ENCODE peak calls at places on chromosome 2, in four cellular contexts. One of them, this sample, is unnamed.
A peak's percentile ranks its signal among the peaks of the same experiment; 100 is the strongest.

GRCh38 chr2:105239924-105240323 is 1.6 kb upstream of the GPR45 start:
- DNase-seq in HT1080: peak; percentile 70
- DNase-seq in activated CD4-positive, alpha-beta T cell treated with anti-CD3 and anti-CD28 coated beads, Interleukin-2, amount 10 ng/mL, durations not matched to agents 7 days and 5 days: no peak
- DNase-seq in iris pigment epithelial cell: peak; percentile 98
- DNase-seq in this sample: peak; percentile 96

GRCh38 chr2:213246665-213247281 is 37.5 kb upstream of the SPAG16 start:
- DNase-seq in HT1080: no peak
- DNase-seq in activated CD4-positive, alpha-beta T cell treated with anti-CD3 and anti-CD28 coated beads, Interleukin-2, amount 10 ng/mL, durations not matched to agents 7 days and 5 days: peak; percentile 75
- DNase-seq in iris pigment epithelial cell: peak; percentile 66
- DNase-seq in this sample: peak; percentile 47

GRCh38 chr2:96937586-96937985 is 48.8 kb downstream of the FAM178B start:
- DNase-seq in HT1080: no peak
- DNase-seq in activated CD4-positive, alpha-beta T cell treated with anti-CD3 and anti-CD28 coated beads, Interleukin-2, amount 10 ng/mL, durations not matched to agents 7 days and 5 days: no peak
- DNase-seq in iris pigment epithelial cell: no peak
- DNase-seq in this sample: no peak

GRCh38 chr2:147933931-147934330 is 86.6 kb downstream of the ORC4 start:
- DNase-seq in HT1080: no peak
- DNase-seq in activated CD4-positive, alpha-beta T cell treated with anti-CD3 and anti-CD28 coated beads, Interleukin-2, amount 10 ng/mL, durations not matched to agents 7 days and 5 days: no peak
- DNase-seq in iris pigment epithelial cell: no peak
- DNase-seq in this sample: no peak

GRCh38 chr2:205776139-205776538 is 93.8 kb downstream of the NRP2 start:
- DNase-seq in HT1080: peak; percentile 39
- DNase-seq in activated CD4-positive, alpha-beta T cell treated with anti-CD3 and anti-CD28 coated beads, Interleukin-2, amount 10 ng/mL, durations not matched to agents 7 days and 5 days: peak; percentile 45
- DNase-seq in iris pigment epithelial cell: peak; percentile 52
- DNase-seq in this sample: peak; percentile 54

GRCh38 chr2:43193996-43194869 is 32.2 kb downstream of the ZFP36L2 start:
- DNase-seq in HT1080: no peak
- DNase-seq in activated CD4-positive, alpha-beta T cell treated with anti-CD3 and anti-CD28 coated beads, Interleukin-2, amount 10 ng/mL, durations not matched to agents 7 days and 5 days: no peak
- DNase-seq in iris pigment epithelial cell: no peak
- DNase-seq in this sample: no peak

GRCh38 chr2:20141056-20141762 is 83.7 kb downstream of the SDC1 start:
- DNase-seq in HT1080: peak; percentile 98
- DNase-seq in activated CD4-positive, alpha-beta T cell treated with anti-CD3 and anti-CD28 coated beads, Interleukin-2, amount 10 ng/mL, durations not matched to agents 7 days and 5 days: no peak
- DNase-seq in iris pigment epithelial cell: peak; percentile 96
- DNase-seq in this sample: peak; percentile 94

GRCh38 chr2:164205347-164205746 is 415.9 kb downstream of the GRB14 start:
- DNase-seq in HT1080: peak; percentile 69
- DNase-seq in activated CD4-positive, alpha-beta T cell treated with anti-CD3 and anti-CD28 coated beads, Interleukin-2, amount 10 ng/mL, durations not matched to agents 7 days and 5 days: no peak
- DNase-seq in iris pigment epithelial cell: peak; percentile 87
- DNase-seq in this sample: peak; percentile 7

GRCh38 chr2:232444409-232445148 is 11.4 kb upstream of the ALPI start:
- DNase-seq in HT1080: peak; percentile 66
- DNase-seq in activated CD4-positive, alpha-beta T cell treated with anti-CD3 and anti-CD28 coated beads, Interleukin-2, amount 10 ng/mL, durations not matched to agents 7 days and 5 days: peak; percentile 75
- DNase-seq in iris pigment epithelial cell: peak; percentile 71
- DNase-seq in this sample: peak; percentile 51

GRCh38 chr2:181231151-181231550 is 226.0 kb upstream of the ITGA4 start:
- DNase-seq in HT1080: peak; percentile 15
- DNase-seq in activated CD4-positive, alpha-beta T cell treated with anti-CD3 and anti-CD28 coated beads, Interleukin-2, amount 10 ng/mL, durations not matched to agents 7 days and 5 days: no peak
- DNase-seq in iris pigment epithelial cell: no peak
- DNase-seq in this sample: no peak

GRCh38 chr2:165305391-165306096 is 66.3 kb downstream of the SCN2A start:
- DNase-seq in HT1080: no peak
- DNase-seq in activated CD4-positive, alpha-beta T cell treated with anti-CD3 and anti-CD28 coated beads, Interleukin-2, amount 10 ng/mL, durations not matched to agents 7 days and 5 days: no peak
- DNase-seq in iris pigment epithelial cell: peak; percentile 20
- DNase-seq in this sample: peak; percentile 68

GRCh38 chr2:219679571-219679970 is 52.1 kb downstream of the SLC4A3 start:
- DNase-seq in HT1080: no peak
- DNase-seq in activated CD4-positive, alpha-beta T cell treated with anti-CD3 and anti-CD28 coated beads, Interleukin-2, amount 10 ng/mL, durations not matched to agents 7 days and 5 days: no peak
- DNase-seq in iris pigment epithelial cell: no peak
- DNase-seq in this sample: no peak